ENCODE peak calls at places on chromosomes 6 and 20, in seven cellular contexts. F, V, D, L, Y, C and K are unnamed samples.

GRCh38 chr20:16098890-16099639 is 474.2 kb downstream of the KIF16B start:
- DNase-seq in F (no peak), V (no peak), D (no peak), L (peak; percentile 70), Y (no peak), C (no peak), K (no peak)

GRCh38 chr6:125986295-125986955 is at the start of gene TRMT11:
- DNase-seq in F (peak; percentile 91), V (peak; percentile 87), D (peak; percentile 84), L (peak; percentile 93), Y (peak; percentile 85), C (peak; percentile 99), K (peak; percentile 95)

GRCh38 chr6:56364482-56365313 is 117.3 kb upstream of the COL21A1 start:
- DNase-seq in F (peak; percentile 21), V (no peak), D (no peak), L (peak; percentile 62), Y (no peak), C (no peak), K (peak; percentile 83)

GRCh38 chr6:21409231-21409630 is 184.3 kb upstream of the SOX4 start:
- DNase-seq in F (no peak), V (no peak), D (no peak), L (no peak), Y (no peak), C (no peak), K (no peak)

GRCh38 chr20:23273776-23274175 is 76.8 kb upstream of the NXT1 start:
- DNase-seq in F (no peak), V (no peak), D (no peak), L (no peak), Y (no peak), C (no peak), K (no peak)

GRCh38 chr20:37378785-37379598 is 33.1 kb downstream of the SRC start:
- DNase-seq in F (no peak), V (no peak), D (peak; percentile 29), L (no peak), Y (no peak), C (peak; percentile 47), K (peak; percentile 58)

GRCh38 chr20:17749979-17750721 is 50.4 kb downstream of the BANF2 start:
- DNase-seq in F (no peak), V (no peak), D (no peak), L (no peak), Y (no peak), C (no peak), K (peak; percentile 69)

GRCh38 chr20:2804041-2804828 is 3.8 kb upstream of the CPXM1 start:
- DNase-seq in F (no peak), V (no peak), D (no peak), L (no peak), Y (no peak), C (no peak), K (no peak)

GRCh38 chr20:47810116-47810672 is 24.9 kb upstream of the SULF2 start:
- DNase-seq in F (no peak), V (no peak), D (no peak), L (peak; percentile 50), Y (no peak), C (no peak), K (no peak)

GRCh38 chr6:53912661-53913060 is 117.9 kb downstream of the LRRC1 start:
- DNase-seq in F (no peak), V (no peak), D (no peak), L (no peak), Y (no peak), C (no peak), K (no peak)

GRCh38 chr20:21936261-21936660 is 230.8 kb downstream of the PAX1 start:
- DNase-seq in F (no peak), V (no peak), D (no peak), L (no peak), Y (no peak), C (no peak), K (no peak)

GRCh38 chr6:14255916-14256315 is 138.3 kb downstream of the CD83 start:
- DNase-seq in F (no peak), V (no peak), D (no peak), L (no peak), Y (no peak), C (no peak), K (no peak)

GRCh38 chr6:155645328-155645727 is 189.7 kb upstream of the NOX3 start:
- DNase-seq in F (no peak), V (no peak), D (no peak), L (no peak), Y (no peak), C (no peak), K (peak; percentile 7)

GRCh38 chr6:166341915-166342292 is 441 bp downstream of the SFT2D1 start:
- DNase-seq in F (no peak), V (peak; percentile 22), D (no peak), L (no peak), Y (no peak), C (peak; percentile 33), K (peak; percentile 50)

GRCh38 chr6:168015492-168016175 is 18.2 kb downstream of the KIF25 start:
- DNase-seq in F (no peak), V (no peak), D (no peak), L (no peak), Y (no peak), C (no peak), K (no peak)

GRCh38 chr6:25774120-25774730 is 19.7 kb downstream of the SLC17A4 start:
- DNase-seq in F (no peak), V (no peak), D (no peak), L (no peak), Y (no peak), C (no peak), K (no peak)

GRCh38 chr6:20427856-20428255 is 26.2 kb downstream of the E2F3 start:
- DNase-seq in F (no peak), V (peak; percentile 25), D (no peak), L (no peak), Y (no peak), C (no peak), K (no peak)

GRCh38 chr20:1900321-1900791 is 5.1 kb downstream of the SIRPA start:
- DNase-seq in F (peak; percentile 86), V (peak; percentile 66), D (peak; percentile 68), L (peak; percentile 54), Y (peak; percentile 48), C (peak; percentile 93), K (peak; percentile 85)

DNA sequence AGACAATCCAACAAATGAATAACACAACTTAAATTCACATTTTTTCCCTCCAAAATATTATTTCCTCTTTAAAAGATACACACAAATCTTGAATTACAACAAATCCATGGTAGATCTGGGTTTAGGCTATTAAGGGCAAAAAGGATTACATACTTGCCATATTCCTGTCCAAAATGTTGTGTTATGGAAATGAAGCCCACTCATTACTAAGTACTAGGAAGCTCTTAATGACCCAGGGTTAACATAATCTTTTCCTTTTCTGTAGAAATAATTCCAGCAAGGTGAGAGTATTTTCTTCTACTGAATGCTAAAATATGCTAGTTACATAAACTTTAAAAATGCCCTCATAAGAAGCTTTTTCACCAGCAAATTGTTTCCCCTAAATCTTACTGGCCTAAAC is 1.6 kb downstream of the SHPRH start:
- DNase-seq in F (no peak), V (no peak), D (no peak), L (no peak), Y (no peak), C (no peak), K (no peak)
- H3K4me3 ChIP-seq in F (peak overlapping the region; percentile 91), V (peak overlapping the region; percentile 84), D (peak overlapping the region; percentile 79), L (peak overlapping the region; percentile 82), Y (no peak overlapping the region), C (peak overlapping the region; percentile 85), K (peak overlapping the region; percentile 93)

GRCh38 chr6:41392249-41392648 is 56.8 kb downstream of the NCR2 start:
- DNase-seq in F (no peak), V (no peak), D (no peak), L (no peak), Y (no peak), C (no peak), K (no peak)

GRCh38 chr6:41386594-41386993 is 51.2 kb downstream of the NCR2 start:
- DNase-seq in F (no peak), V (no peak), D (no peak), L (no peak), Y (no peak), C (no peak), K (no peak)
- H3K4me2 ChIP-seq in F (no peak overlapping the region), V (no peak overlapping the region), D (no peak overlapping the region), L (no peak overlapping the region), Y (no peak overlapping the region), C (no peak overlapping the region), K (no peak overlapping the region)

DNA sequence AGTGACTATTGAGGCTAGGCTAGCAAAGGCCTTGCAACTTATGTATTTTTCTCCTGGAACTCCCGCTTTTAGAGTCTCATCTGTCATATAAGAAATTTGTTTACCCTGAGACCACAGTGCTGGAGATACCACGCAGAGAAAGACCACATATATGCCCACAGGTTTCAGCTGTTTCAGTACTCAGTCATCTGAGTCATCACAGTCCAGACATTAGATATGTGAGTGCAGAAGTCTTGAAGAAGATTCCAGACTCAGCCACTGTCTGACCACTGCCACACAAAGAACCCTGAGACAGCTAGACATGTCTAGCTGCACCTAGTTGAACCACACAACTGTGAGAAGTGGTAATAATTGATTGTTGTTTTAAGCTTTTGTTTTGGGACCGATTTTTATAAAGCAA is 648.3 kb downstream of the EPM2A start:
- DNase-seq in F (no peak), V (no peak), D (no peak), L (no peak), Y (peak; percentile 48), C (no peak), K (peak; percentile 42)
- H3K9me2 ChIP-seq in F (no peaks in the 10 kb centered on the region), V (no peaks in the 10 kb centered on the region), D (peaks cover 3% of the 10 kb centered on the region), L (peaks cover 5% of the 10 kb centered on the region), Y (no peaks in the 10 kb centered on the region), C (no peaks in the 10 kb centered on the region), K (no peaks in the 10 kb centered on the region)

GRCh38 chr6:39053016-39053595 is 4.5 kb downstream of the GLP1R start:
- DNase-seq in F (no peak), V (no peak), D (no peak), L (no peak), Y (no peak), C (no peak), K (no peak)

GRCh38 chr6:39049575-39050283 is 1.1 kb downstream of the GLP1R start:
- DNase-seq in F (no peak), V (no peak), D (no peak), L (no peak), Y (no peak), C (peak; percentile 57), K (no peak)

GRCh38 chr6:39050453-39051112 is 2.0 kb downstream of the GLP1R start:
- DNase-seq in F (no peak), V (no peak), D (no peak), L (no peak), Y (no peak), C (no peak), K (no peak)

GRCh38 chr6:39053854-39054576 is 5.4 kb downstream of the GLP1R start:
- DNase-seq in F (no peak), V (no peak), D (no peak), L (no peak), Y (no peak), C (no peak), K (no peak)

DNA sequence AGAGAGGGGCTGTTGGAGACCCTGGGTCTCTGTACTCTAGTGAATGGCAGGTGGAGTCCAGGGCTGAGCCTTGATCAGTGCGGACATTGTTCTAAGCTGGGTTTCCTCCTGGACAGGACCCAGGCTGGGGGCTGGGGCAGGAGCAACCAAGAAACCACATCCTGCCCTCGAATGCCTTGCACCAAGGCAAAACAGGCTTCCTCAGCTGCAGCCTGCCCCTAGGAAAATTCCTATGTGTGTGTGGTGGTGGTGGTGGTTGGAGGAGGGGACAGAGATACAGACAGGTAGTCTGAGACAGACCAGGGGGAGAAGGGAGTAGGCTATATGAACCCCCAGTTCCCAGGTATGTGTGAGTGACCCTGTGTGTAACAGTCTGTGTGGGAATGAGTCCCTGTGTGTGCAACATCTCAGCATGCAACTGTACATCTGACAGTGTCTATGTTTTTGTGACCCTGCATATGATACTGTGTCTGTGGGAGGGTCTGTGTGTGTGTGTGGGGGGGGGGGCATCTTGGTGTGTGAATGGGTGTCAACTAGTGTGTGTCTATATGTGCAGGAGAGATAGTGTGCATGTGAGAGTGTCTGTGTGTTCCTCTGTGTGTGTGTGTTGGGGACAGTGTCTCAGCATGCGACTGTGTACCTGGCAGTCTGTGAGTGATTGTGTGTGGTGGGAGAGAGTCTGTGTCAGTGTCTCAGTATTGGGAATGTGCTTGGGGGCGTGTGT is 3.0 kb downstream of the GLP1R start:
- DNase-seq in F (no peak), V (no peak), D (no peak), L (no peak), Y (no peak), C (no peak), K (no peak)
- H3K4me3 ChIP-seq in F (no peak overlapping the region), V (no peak overlapping the region), D (no peak overlapping the region), L (no peak overlapping the region), Y (no peak overlapping the region), C (no peak overlapping the region), K (no peak overlapping the region)